ENCODE peak calls at places on chromosome 21, in five cellular contexts. E is left ventricle myocardium inferior, Z is WERI-Rb-1, X is thoracic aorta, I is fibroblast of lung. C is an unnamed sample.

GRCh38 chr21:24910591-24910990 is 696.7 kb downstream of the MRPL39 start:
- DNase-seq in E (no peak), Z (no peak), X (no peak), I (no peak), C (no peak)

GRCh38 chr21:16496594-16496993 is 766.8 kb downstream of the USP25 start:
- DNase-seq in E (no peak), Z (no peak), X (no peak), I (no peak), C (no peak)

GRCh38 chr21:42975886-42976608 is 1.7 kb downstream of the PKNOX1 start:
- DNase-seq in E (no peak), Z (no peak), X (no peak), I (peak), C (no peak)

GRCh38 chr21:42931560-42932235 is 6.3 kb upstream of the ERVH48-1 start:
- DNase-seq in E (no peak), Z (no peak), X (no peak), I (no peak), C (no peak)

GRCh38 chr21:18142639-18143038 is 102.0 kb upstream of the CHODL start:
- DNase-seq in E (no peak), Z (no peak), X (no peak), I (no peak), C (no peak)

GRCh38 chr21:29441651-29442050 is 142.9 kb downstream of the BACH1 start:
- DNase-seq in E (no peak), Z (no peak), X (no peak), I (no peak), C (no peak)

GRCh38 chr21:46570119-46570518 is 34.8 kb downstream of the S100B start:
- DNase-seq in E (no peak), Z (no peak), X (no peak), I (no peak), C (no peak)

GRCh38 chr21:16773206-16773605 is 739.6 kb upstream of the CXADR start:
- DNase-seq in E (no peak), Z (no peak), X (no peak), I (peak), C (no peak)

GRCh38 chr21:43361493-43362296 is 65.2 kb downstream of the SIK1 start:
- DNase-seq in E (peak), Z (peak), X (no peak), I (peak), C (no peak)

GRCh38 chr21:15054089-15054488 is 10.7 kb downstream of the NRIP1 start:
- DNase-seq in E (no peak), Z (no peak), X (no peak), I (no peak), C (no peak)

GRCh38 chr21:24514081-24514733 is 1093.1 kb downstream of the MRPL39 start:
- DNase-seq in E (no peak), Z (no peak), X (no peak), I (peak), C (no peak)

GRCh38 chr21:17476006-17476405 is 36.8 kb upstream of the CXADR start:
- DNase-seq in E (no peak), Z (no peak), X (no peak), I (no peak), C (no peak)

GRCh38 chr21:15788847-15789548 is 59.2 kb downstream of the USP25 start:
- DNase-seq in E (no peak), Z (no peak), X (no peak), I (peak), C (peak)

GRCh38 chr21:26888931-26889330 is 43.7 kb upstream of the ADAMTS1 start:
- DNase-seq in E (no peak), Z (no peak), X (no peak), I (no peak), C (no peak)

GRCh38 chr21:26888256-26888655 is 43.0 kb upstream of the ADAMTS1 start:
- DNase-seq in E (no peak), Z (no peak), X (no peak), I (no peak), C (no peak)

GRCh38 chr21:26883768-26884167 is 38.6 kb upstream of the ADAMTS1 start:
- DNase-seq in E (no peak), Z (no peak), X (no peak), I (peak), C (no peak)

GRCh38 chr21:26884436-26884835 is 39.2 kb upstream of the ADAMTS1 start:
- DNase-seq in E (no peak), Z (no peak), X (no peak), I (no peak), C (no peak)

GRCh38 chr21:26887241-26887640 is 42.0 kb upstream of the ADAMTS1 start:
- DNase-seq in E (no peak), Z (no peak), X (no peak), I (peak), C (peak)
- H3K4me3 ChIP-seq in E (no peak), Z (no peak), X (no peak), I (no peak), C (no peak)

GRCh38 chr21:44485254-44485793 is 30.0 kb downstream of the LRRC3 start:
- DNase-seq in E (no peak), Z (no peak), X (no peak), I (peak), C (no peak)
- TF ChIP-seq CTCF in E (peak), Z (no peak), X (no peak), I (peak), C (peak)

GRCh38 chr21:35256468-35256988 is 207.4 kb upstream of the RUNX1 start:
- DNase-seq in E (peak), Z (no peak), X (peak), I (peak), C (peak)
- H3K4me3 ChIP-seq in E (peak), Z (no peak), X (peak), I (no peak), C (peak)

GRCh38 chr21:36879827-36880226 is 86.6 kb downstream of the HLCS start:
- DNase-seq in E (no peak), Z (no peak), X (no peak), I (no peak), C (no peak)
- TF ChIP-seq CTCF in E (no peak), Z (no peak), X (no peak), I (no peak), C (no peak)

GRCh38 chr21:33761104-33762036 is 119.1 kb downstream of the ITSN1 start:
- DNase-seq in E (no peak), Z (peak), X (no peak), I (peak), C (peak)
- H3K4me3 ChIP-seq in E (peak), Z (peak), X (peak), I (no peak), C (no peak)

GRCh38 chr21:31992391-31992790 is 119.6 kb downstream of the HUNK start:
- DNase-seq in E (no peak), Z (no peak), X (no peak), I (no peak), C (no peak)

GRCh38 chr21:31993826-31994791 is 121.3 kb downstream of the HUNK start:
- DNase-seq in E (no peak), Z (no peak), X (no peak), I (peak), C (no peak)

GRCh38 chr21:31987696-31988095 is 114.9 kb downstream of the HUNK start:
- DNase-seq in E (peak), Z (no peak), X (no peak), I (no peak), C (no peak)

GRCh38 chr21:31988492-31989285 is 115.9 kb downstream of the HUNK start:
- DNase-seq in E (no peak), Z (no peak), X (no peak), I (no peak), C (no peak)

DNA sequence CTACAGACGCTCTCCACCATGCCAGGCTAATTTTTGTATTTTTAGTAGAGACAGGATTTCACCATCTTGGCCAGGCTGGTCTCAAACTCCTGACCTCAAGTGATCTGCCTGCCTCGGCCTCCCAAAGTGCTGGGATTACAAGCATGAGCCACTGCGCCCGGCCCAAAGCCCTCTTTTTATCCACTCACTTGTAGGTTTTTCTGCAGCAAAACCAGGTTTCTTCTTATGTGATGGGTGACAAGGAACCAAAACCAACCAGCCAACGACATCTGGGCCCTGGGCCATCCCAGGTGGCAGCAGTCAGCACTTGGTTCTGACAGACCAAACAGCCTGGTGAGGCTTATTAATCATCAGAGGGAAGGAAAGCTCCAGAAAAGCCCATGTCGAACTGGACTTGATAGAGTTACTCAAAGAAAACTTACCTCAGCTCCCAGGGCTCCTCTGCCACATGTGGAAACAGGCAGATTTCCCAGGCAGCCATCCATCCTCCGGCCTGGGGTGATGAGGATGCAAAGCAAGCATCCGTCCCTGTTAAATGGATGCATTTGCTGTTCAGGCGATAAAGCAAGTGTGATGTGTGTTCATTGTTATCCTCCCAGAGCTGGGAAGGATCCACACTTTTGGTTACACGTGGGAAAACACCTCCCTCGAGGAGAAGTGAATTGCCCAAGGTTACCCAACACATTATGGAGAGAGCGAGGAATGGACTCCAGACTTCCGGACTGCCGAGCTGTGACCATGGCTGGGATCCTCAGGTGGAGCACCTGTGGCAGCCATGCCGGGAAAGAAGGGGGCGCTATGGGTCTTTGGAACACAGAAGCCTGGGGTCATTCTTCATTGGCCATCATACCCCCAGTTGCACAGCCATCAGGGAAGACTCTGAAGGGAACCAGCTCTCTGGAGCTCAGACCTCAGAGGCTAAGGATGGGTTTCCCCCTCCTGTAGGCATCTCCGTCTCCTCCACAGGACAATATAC is 118.8 kb downstream of the HUNK start:
- DNase-seq in E (no peak), Z (peak), X (no peak), I (no peak), C (no peak)
- TF ChIP-seq CTCF in E (peak), Z (peak), X (no peak), I (no peak), C (no peak)

GRCh38 chr21:38567577-38568360 is 69.5 kb upstream of the ERG start:
- DNase-seq in E (no peak), Z (peak), X (no peak), I (peak), C (peak)
- H3K4me3 ChIP-seq in E (peak), Z (peak), X (peak), I (peak), C (peak)

GRCh38 chr21:41289431-41289830 is 27.2 kb upstream of the FAM3B start:
- DNase-seq in E (no peak), Z (no peak), X (no peak), I (no peak), C (no peak)
- TF ChIP-seq CTCF in E (no peak), Z (no peak), X (no peak), I (no peak), C (peak)